ENCODE peak calls at places on chromosomes 11 and 22, in nine cellular contexts. D is endodermal cell, E is HEK293T, C is NB4, N is ovary, I is SW480, S is activated T-helper 1 cell treated with Interleukin-2 at 50 U/mL for 16 hours, T is EL, V is nephron progenitor cell. R is an unnamed sample.

GRCh38 chr11:97140885-97141494 is 751.2 kb downstream of the JRKL start:
- DNase-seq in D (peak; percentile 48), E (peak; percentile 13), C (peak; percentile 21), N (no peak), I (peak; percentile 32), S (no peak), T (no peak), V (no peak), R (peak; percentile 43)

GRCh38 chr11:45266693-45267451 is 19.3 kb downstream of the SYT13 start:
- DNase-seq in D (peak; percentile 88), E (peak; percentile 64), C (peak; percentile 46), N (no peak), I (no peak), S (no peak), T (no peak), V (peak; percentile 42), R (no peak)

GRCh38 chr22:24025475-24025874 is 14.4 kb downstream of the CABIN1 start:
- DNase-seq in D (peak; percentile 40), E (peak; percentile 17), C (no peak), N (no peak), I (no peak), S (no peak), T (no peak), V (no peak), R (no peak)

GRCh38 chr11:29243616-29244015 is 773.2 kb downstream of the KCNA4 start:
- DNase-seq in D (no peak), E (no peak), C (no peak), N (no peak), I (no peak), S (no peak), T (no peak), V (no peak), R (no peak)

GRCh38 chr11:72774499-72774898 is 19.3 kb downstream of the STARD10 start:
- DNase-seq in D (no peak), E (no peak), C (no peak), N (no peak), I (no peak), S (no peak), T (no peak), V (no peak), R (no peak)

GRCh38 chr22:30773919-30774318 is 79.2 kb downstream of the OSBP2 start:
- DNase-seq in D (no peak), E (no peak), C (no peak), N (no peak), I (no peak), S (no peak), T (no peak), V (no peak), R (no peak)

GRCh38 chr11:82896183-82896582 is 4.0 kb downstream of the PRCP start:
- DNase-seq in D (no peak), E (no peak), C (no peak), N (no peak), I (no peak), S (no peak), T (no peak), V (no peak), R (no peak)

GRCh38 chr11:17387811-17388210 is 648 bp downstream of the KCNJ11 start:
- DNase-seq in D (no peak), E (no peak), C (peak; percentile 16), N (no peak), I (no peak), S (no peak), T (no peak), V (no peak), R (no peak)

GRCh38 chr11:134517621-134518293 is 105.7 kb upstream of the B3GAT1 start:
- DNase-seq in D (peak; percentile 9), E (no peak), C (no peak), N (no peak), I (no peak), S (no peak), T (no peak), V (no peak), R (no peak)

GRCh38 chr22:38657248-38657909 is 941 bp downstream of the CBY1 start:
- DNase-seq in D (peak; percentile 70), E (peak; percentile 55), C (peak; percentile 49), N (no peak), I (peak; percentile 33), S (peak; percentile 14), T (peak; percentile 36), V (peak; percentile 28), R (peak; percentile 31)

GRCh38 chr22:50530857-50531545 is 1.2 kb upstream of the TYMP start:
- DNase-seq in D (peak; percentile 90), E (no peak), C (peak; percentile 93), N (peak; percentile 49), I (peak; percentile 58), S (peak; percentile 56), T (peak; percentile 79), V (peak; percentile 70), R (peak; percentile 74)

GRCh38 chr11:117664897-117665296 is 132.1 kb downstream of the DSCAML1 start:
- DNase-seq in D (peak; percentile 75), E (no peak), C (no peak), N (no peak), I (no peak), S (no peak), T (no peak), V (peak; percentile 69), R (no peak)

GRCh38 chr11:116840224-116840745 is 2.9 kb upstream of the APOA1 start:
- DNase-seq in D (peak; percentile 73), E (no peak), C (peak; percentile 73), N (no peak), I (no peak), S (no peak), T (peak; percentile 13), V (no peak), R (no peak)

GRCh38 chr22:37274380-37274862 is 7.9 kb upstream of the CYTH4 start:
- DNase-seq in D (no peak), E (no peak), C (peak; percentile 91), N (no peak), I (no peak), S (no peak), T (no peak), V (no peak), R (no peak)

GRCh38 chr11:96237759-96238158 is 105.2 kb downstream of the MAML2 start:
- DNase-seq in D (no peak), E (no peak), C (no peak), N (no peak), I (no peak), S (no peak), T (no peak), V (no peak), R (no peak)